ENCODE peak calls at places on chromosomes 4 and X, in eight cellular contexts. G, B, V, K, H, N, I and D are unnamed samples.

GRCh38 chr4:100977746-100978397 is 369.5 kb downstream of the PPP3CA start:
- DNase-seq in N (peak), V (no peak), K (no peak), H (no peak), G (no peak), B (no peak), I (peak), D (no peak)

GRCh38 chr4:37946503-37947179 is 13.6 kb upstream of the PTTG2 start:
- DNase-seq in V (no peak), G (no peak), H (no peak), K (peak), N (no peak), I (no peak), B (no peak), D (no peak)

GRCh38 chr4:52628543-52628942 is 30.6 kb downstream of the USP46 start:
- DNase-seq in B (no peak), G (no peak), I (no peak), V (no peak), K (no peak), N (no peak), H (no peak), D (no peak)

GRCh38 chr4:182904271-182904761 is 12.9 kb downstream of the DCTD start:
- DNase-seq in I (no peak), H (no peak), K (no peak), V (no peak), G (no peak), B (no peak), N (no peak), D (no peak)

GRCh38 chr4:151955721-151956340 is 195.0 kb upstream of the GATB start:
- DNase-seq in H (peak), K (no peak), N (no peak), V (no peak), I (no peak), B (no peak), G (no peak), D (no peak)

GRCh38 chr4:186624951-186625350 is 69.6 kb upstream of the MTNR1A start:
- DNase-seq in B (no peak), I (peak), K (no peak), H (peak), G (no peak), N (peak), V (no peak), D (no peak)

GRCh38 chr4:173013232-173013932 is 155.2 kb upstream of the GALNT7 start:
- DNase-seq in H (peak), I (peak), G (no peak), K (peak), N (peak), B (peak), V (peak), D (peak)

GRCh38 chr4:159398236-159398638 is 295.4 kb downstream of the RAPGEF2 start:
- DNase-seq in B (peak), I (peak), G (no peak), H (peak), K (no peak), N (no peak), V (no peak), D (no peak)

GRCh38 chr4:6250235-6250983 is 19.2 kb upstream of the WFS1 start:
- DNase-seq in V (peak), B (peak), K (no peak), N (peak), H (peak), G (no peak), I (peak), D (peak)

GRCh38 chr4:82797591-82798081 is 960 bp downstream of the SCD5 start:
- DNase-seq in K (no peak), I (peak), B (peak), V (no peak), G (no peak), N (no peak), H (peak), D (no peak)

GRCh38 chrX:109889289-109890006 is 113.5 kb upstream of the TMEM164 start:
- DNase-seq in V (no peak), H (peak), G (no peak), B (no peak), K (no peak), N (peak), I (peak), D (no peak)

GRCh38 chr4:171186700-171187099 is 626.5 kb upstream of the GALNTL6 start:
- DNase-seq in N (no peak), V (no peak), G (no peak), B (no peak), H (no peak), I (no peak), K (no peak), D (no peak)

GRCh38 chr4:148822572-148823418 is 380.6 kb upstream of the NR3C2 start:
- DNase-seq in B (no peak), H (no peak), I (no peak), G (no peak), N (no peak), K (no peak), V (no peak), D (no peak)

GRCh38 chr4:16066586-16067128 is 17.2 kb downstream of the PROM1 start:
- DNase-seq in N (no peak), H (no peak), I (no peak), G (no peak), K (no peak), V (no peak), B (no peak), D (no peak)

GRCh38 chrX:137354851-137355250 is 211.1 kb upstream of the ZIC3 start:
- DNase-seq in V (no peak), B (no peak), K (no peak), G (no peak), H (no peak), I (no peak), N (no peak), D (no peak)

GRCh38 chrX:40097492-40098263 is at the start of gene BCOR:
- DNase-seq in V (peak), K (peak), H (peak), I (peak), B (peak), N (no peak), G (no peak), D (no peak)

GRCh38 chr4:89551191-89551590 is 243.6 kb upstream of the GPRIN3 start:
- DNase-seq in H (no peak), V (no peak), B (no peak), N (no peak), G (no peak), I (no peak), K (no peak), D (no peak)

GRCh38 chr4:76055005-76055404 is 19.1 kb upstream of the CXCL11 start:
- DNase-seq in K (no peak), G (no peak), B (no peak), N (no peak), I (no peak), H (no peak), V (no peak), D (no peak)